ENCODE peak calls at places on chromosomes 6 and 20, in nine cellular contexts. J, Z, W, H, R, M, Y, D and I are unnamed samples.

GRCh38 chr20:50724851-50725721 is 6.3 kb upstream of the PARD6B start:
- DNase-seq in J (peak), Z (no peak), W (no peak), H (peak), R (peak), M (peak), Y (peak), D (peak), I (peak)

GRCh38 chr20:1663917-1664316 is 6.3 kb upstream of the SIRPG start:
- DNase-seq in J (no peak), Z (no peak), W (no peak), H (no peak), R (no peak), M (no peak), Y (no peak), D (no peak), I (no peak)

GRCh38 chr6:21846541-21847451 is 253.2 kb downstream of the SOX4 start:
- DNase-seq in J (no peak), Z (peak), W (no peak), H (no peak), R (no peak), M (no peak), Y (peak), D (peak), I (no peak)

GRCh38 chr6:167699141-167700036 is 127.3 kb upstream of the AFDN start:
- DNase-seq in J (peak), Z (peak), W (no peak), H (no peak), R (peak), M (no peak), Y (no peak), D (no peak), I (peak)

GRCh38 chr20:57433658-57434389 is 42.6 kb downstream of the RBM38 start:
- DNase-seq in J (no peak), Z (no peak), W (no peak), H (no peak), R (no peak), M (no peak), Y (no peak), D (no peak), I (no peak)

GRCh38 chr20:278181-278580 is 12.4 kb downstream of the C20orf96 start:
- DNase-seq in J (no peak), Z (no peak), W (no peak), H (no peak), R (no peak), M (no peak), Y (peak), D (no peak), I (no peak)

GRCh38 chr6:26270121-26270861 is 94.7 kb upstream of the BTN3A2 start:
- DNase-seq in J (peak), Z (no peak), W (no peak), H (no peak), R (peak), M (no peak), Y (no peak), D (peak), I (no peak)

GRCh38 chr6:119116712-119117281 is 38.3 kb upstream of the FAM184A start:
- DNase-seq in J (no peak), Z (peak), W (no peak), H (no peak), R (no peak), M (no peak), Y (peak), D (no peak), I (no peak)

GRCh38 chr20:23161968-23162696 is 76.0 kb upstream of the CD93 start:
- DNase-seq in J (peak), Z (peak), W (peak), H (no peak), R (peak), M (peak), Y (no peak), D (no peak), I (no peak)

GRCh38 chr20:17169575-17170136 is 57.2 kb upstream of the PCSK2 start:
- DNase-seq in J (no peak), Z (no peak), W (no peak), H (no peak), R (no peak), M (no peak), Y (no peak), D (no peak), I (no peak)

GRCh38 chr6:75504902-75505233 is 11.3 kb upstream of the FILIP1 start:
- DNase-seq in J (peak), Z (no peak), W (no peak), H (no peak), R (no peak), M (no peak), Y (no peak), D (no peak), I (no peak)

GRCh38 chr6:26022166-26022510 is 59.5 kb downstream of the TRIM38 start:
- DNase-seq in J (peak), Z (peak), W (no peak), H (peak), R (peak), M (peak), Y (no peak), D (peak), I (no peak)

GRCh38 chr6:103783344-103783743 is 1076.4 kb downstream of the HACE1 start:
- DNase-seq in J (peak), Z (peak), W (no peak), H (no peak), R (no peak), M (no peak), Y (no peak), D (no peak), I (no peak)

GRCh38 chr6:10256113-10256690 is 158.7 kb downstream of the TFAP2A start:
- DNase-seq in J (no peak), Z (no peak), W (no peak), H (peak), R (no peak), M (no peak), Y (no peak), D (peak), I (peak)

GRCh38 chr6:116102856-116103255 is 2.2 kb downstream of the NT5DC1 start:
- DNase-seq in J (no peak), Z (no peak), W (no peak), H (no peak), R (no peak), M (no peak), Y (no peak), D (no peak), I (no peak)

GRCh38 chr6:31652925-31653724 is 664 bp upstream of the BAG6 start:
- DNase-seq in J (no peak), Z (no peak), W (peak), H (no peak), R (no peak), M (no peak), Y (peak), D (peak), I (peak)

GRCh38 chr20:45948742-45949541 is 14.5 kb downstream of the PCIF1 start:
- DNase-seq in J (no peak), Z (no peak), W (no peak), H (no peak), R (no peak), M (no peak), Y (no peak), D (no peak), I (no peak)

GRCh38 chr20:2349801-2350200 is 30.9 kb upstream of the TGM6 start:
- DNase-seq in J (peak), Z (no peak), W (no peak), H (no peak), R (no peak), M (no peak), Y (no peak), D (no peak), I (no peak)

GRCh38 chr6:64280569-64280968 is 645.0 kb downstream of the PHF3 start:
- DNase-seq in J (peak), Z (peak), W (no peak), H (no peak), R (peak), M (peak), Y (peak), D (peak), I (no peak)

GRCh38 chr6:42820509-42821340 is 38.9 kb downstream of the BICRAL start:
- DNase-seq in J (no peak), Z (no peak), W (no peak), H (no peak), R (no peak), M (no peak), Y (no peak), D (no peak), I (no peak)

GRCh38 chr20:208937-209566 is 18.0 kb upstream of the DEFB129 start:
- DNase-seq in J (peak), Z (peak), W (no peak), H (peak), R (peak), M (peak), Y (no peak), D (peak), I (peak)

GRCh38 chr6:35070111-35070510 is 71.0 kb downstream of the TCP11 start:
- DNase-seq in J (no peak), Z (no peak), W (no peak), H (no peak), R (no peak), M (no peak), Y (no peak), D (no peak), I (no peak)
- TF ChIP-seq CTCF in J (no peak), Z (no peak), W (no peak), H (no peak), R (no peak), M (no peak), Y (no peak), D (no peak), I (no peak)

GRCh38 chr6:45439861-45440388 is 62.2 kb upstream of the SUPT3H start:
- DNase-seq in J (no peak), Z (no peak), W (no peak), H (no peak), R (no peak), M (no peak), Y (no peak), D (no peak), I (no peak)

GRCh38 chr6:45442716-45443115 is 65.0 kb upstream of the SUPT3H start:
- DNase-seq in J (peak), Z (no peak), W (no peak), H (no peak), R (no peak), M (no peak), Y (no peak), D (no peak), I (no peak)

GRCh38 chr6:45438849-45439406 is 61.2 kb upstream of the SUPT3H start:
- DNase-seq in J (peak), Z (peak), W (no peak), H (peak), R (peak), M (no peak), Y (no peak), D (no peak), I (no peak)

GRCh38 chr6:45439459-45439858 is 61.7 kb upstream of the SUPT3H start:
- DNase-seq in J (no peak), Z (no peak), W (no peak), H (no peak), R (no peak), M (no peak), Y (no peak), D (no peak), I (no peak)

GRCh38 chr6:45441811-45442453 is 64.2 kb upstream of the SUPT3H start:
- DNase-seq in J (no peak), Z (no peak), W (no peak), H (no peak), R (no peak), M (no peak), Y (no peak), D (no peak), I (no peak)
- TF ChIP-seq CTCF in J (no peak), Z (no peak), W (no peak), H (no peak), R (no peak), M (no peak), Y (no peak), D (no peak), I (no peak)

GRCh38 chr20:43766917-43767316 is 40.1 kb upstream of the GTSF1L start:
- DNase-seq in J (no peak), Z (no peak), W (no peak), H (no peak), R (no peak), M (no peak), Y (no peak), D (no peak), I (no peak)

GRCh38 chr20:43767686-43768474 is 41.1 kb upstream of the GTSF1L start:
- DNase-seq in J (peak), Z (no peak), W (no peak), H (no peak), R (peak), M (no peak), Y (no peak), D (no peak), I (no peak)

GRCh38 chr20:43762911-43763310 is 36.1 kb upstream of the GTSF1L start:
- DNase-seq in J (no peak), Z (no peak), W (no peak), H (no peak), R (no peak), M (no peak), Y (no peak), D (no peak), I (no peak)

GRCh38 chr20:43766395-43766794 is 39.6 kb upstream of the GTSF1L start:
- DNase-seq in J (no peak), Z (no peak), W (no peak), H (no peak), R (no peak), M (no peak), Y (no peak), D (no peak), I (no peak)

GRCh38 chr20:43765933-43766332 is 39.1 kb upstream of the GTSF1L start:
- DNase-seq in J (no peak), Z (no peak), W (no peak), H (no peak), R (no peak), M (no peak), Y (no peak), D (no peak), I (no peak)
- TF ChIP-seq CTCF in J (no peak), Z (no peak), W (no peak), H (no peak), R (no peak), M (no peak), Y (no peak), D (no peak), I (no peak)

GRCh38 chr6:163415620-163416379 is 1.3 kb downstream of the QKI start:
- DNase-seq in J (peak), Z (peak), W (peak), H (no peak), R (peak), M (peak), Y (no peak), D (peak), I (peak)
- TF ChIP-seq CTCF in J (no peak), Z (no peak), W (no peak), H (no peak), R (no peak), M (no peak), Y (no peak), D (no peak), I (no peak)

GRCh38 chr6:56714982-56715456 is 72.3 kb upstream of the DST start:
- DNase-seq in J (peak), Z (peak), W (no peak), H (peak), R (peak), M (peak), Y (no peak), D (peak), I (no peak)

GRCh38 chr6:56716229-56716628 is 73.5 kb upstream of the DST start:
- DNase-seq in J (no peak), Z (no peak), W (no peak), H (no peak), R (peak), M (no peak), Y (no peak), D (no peak), I (no peak)

GRCh38 chr6:56713285-56713684 is 70.6 kb upstream of the DST start:
- DNase-seq in J (peak), Z (peak), W (no peak), H (peak), R (peak), M (peak), Y (no peak), D (no peak), I (no peak)

GRCh38 chr6:56710967-56711366 is 68.3 kb upstream of the DST start:
- DNase-seq in J (no peak), Z (no peak), W (no peak), H (no peak), R (no peak), M (no peak), Y (no peak), D (no peak), I (no peak)

GRCh38 chr6:56714273-56714672 is 71.6 kb upstream of the DST start:
- DNase-seq in J (no peak), Z (no peak), W (no peak), H (no peak), R (no peak), M (no peak), Y (no peak), D (no peak), I (no peak)
- TF ChIP-seq CTCF in J (no peak), Z (no peak), W (no peak), H (no peak), R (no peak), M (no peak), Y (no peak), D (no peak), I (no peak)

GRCh38 chr6:2952557-2953095 is 18.7 kb downstream of the SERPINB6 start:
- DNase-seq in J (peak), Z (peak), W (peak), H (peak), R (peak), M (peak), Y (peak), D (peak), I (peak)
- TF ChIP-seq CTCF in J (peak), Z (peak), W (peak), H (peak), R (peak), M (peak), Y (peak), D (peak), I (peak)

DNA sequence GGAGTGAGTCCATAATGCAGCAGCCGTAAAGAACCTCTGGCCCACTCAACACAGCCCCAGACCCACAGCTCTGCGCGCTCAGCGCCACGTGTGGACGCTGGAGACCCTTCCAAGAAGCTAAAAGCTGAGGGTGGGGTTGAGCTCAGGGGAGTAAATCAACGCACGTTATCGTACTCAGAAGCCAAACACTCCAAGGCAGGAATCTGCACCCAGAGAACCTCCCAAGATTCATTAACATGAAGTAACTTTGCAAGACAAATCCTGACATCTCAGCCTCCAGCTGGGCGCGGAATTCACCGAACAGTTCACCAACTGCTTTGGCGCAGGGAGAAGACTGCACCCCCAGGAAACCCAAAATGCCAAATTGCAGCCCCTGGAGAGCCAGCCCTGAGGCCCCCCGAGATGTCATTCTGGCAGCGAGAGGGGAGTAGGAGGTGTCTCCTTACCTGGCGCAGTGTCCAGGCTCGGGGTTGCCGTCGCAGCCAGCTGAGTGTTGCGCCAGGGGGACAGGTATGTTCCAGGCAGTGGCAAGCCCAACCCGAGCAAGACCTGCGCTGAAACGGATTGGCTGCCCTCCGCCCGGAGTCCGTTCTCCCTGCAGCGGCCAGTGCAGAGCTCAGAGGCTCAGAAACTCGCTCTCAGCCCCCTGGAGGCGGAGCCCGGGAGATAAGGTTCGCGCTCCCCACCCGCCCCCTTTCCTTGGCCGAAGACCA is at the start of gene COL21A1:
- DNase-seq in J (peak), Z (peak), W (peak), H (no peak), R (peak), M (peak), Y (peak), D (peak), I (no peak)
- TF ChIP-seq CTCF in J (peak), Z (peak), W (no peak), H (no peak), R (peak), M (no peak), Y (no peak), D (peak), I (no peak)

GRCh38 chr6:579339-579738 is 77.6 kb downstream of the HUS1B start:
- DNase-seq in J (peak), Z (no peak), W (no peak), H (no peak), R (peak), M (peak), Y (no peak), D (no peak), I (no peak)
- TF ChIP-seq CTCF in J (peak), Z (no peak), W (no peak), H (peak), R (peak), M (peak), Y (no peak), D (peak), I (no peak)